ENCODE peak calls at places on chromosomes 11 and 22, in seven cellular contexts. R is K562, X is body of pancreas, N is pancreas, F is sigmoid colon, J is upper lobe of right lung, C is stomach. G is an unnamed sample.

GRCh38 chr11:35116762-35117588 is 22.0 kb upstream of the CD44 start:
- DNase-seq in R (no peak), X (peak; percentile 79), N (peak; percentile 72), F (no peak), J (no peak), C (no peak), G (peak; percentile 81)

GRCh38 chr11:69497221-69497787 is 15.8 kb downstream of the LINC01488 start:
- DNase-seq in R (no peak), X (peak; percentile 76), N (peak; percentile 66), F (peak; percentile 89), J (peak; percentile 86), C (peak; percentile 80), G (peak; percentile 94)

GRCh38 chr11:70189622-70190021 is 13.5 kb upstream of the FADD start:
- DNase-seq in R (no peak), X (no peak), N (no peak), F (no peak), J (no peak), C (no peak), G (no peak)

GRCh38 chr22:44204937-44205712 is 24.4 kb downstream of the PARVG start:
- DNase-seq in R (no peak), X (no peak), N (peak; percentile 41), F (peak; percentile 46), J (no peak), C (no peak), G (no peak)

GRCh38 chr11:10301656-10302293 is 3.1 kb upstream of the ADM start:
- DNase-seq in R (no peak), X (no peak), N (no peak), F (no peak), J (no peak), C (no peak), G (peak; percentile 92)

GRCh38 chr11:94740083-94740974 is 27.8 kb upstream of the AMOTL1 start:
- DNase-seq in R (no peak), X (peak; percentile 23), N (peak; percentile 64), F (peak; percentile 85), J (peak; percentile 69), C (no peak), G (no peak)

GRCh38 chr11:26993965-26994446 is at the start of gene FIBIN:
- DNase-seq in R (no peak), X (peak; percentile 12), N (peak; percentile 51), F (peak; percentile 73), J (no peak), C (no peak), G (peak; percentile 80)

GRCh38 chr22:48567213-48567975 is 1260.3 kb downstream of the BRD1 start:
- DNase-seq in R (no peak), X (no peak), N (no peak), F (no peak), J (no peak), C (no peak), G (no peak)

GRCh38 chr11:109303342-109303741 is 118.6 kb upstream of the C11orf87 start:
- DNase-seq in R (no peak), X (no peak), N (no peak), F (no peak), J (no peak), C (no peak), G (no peak)

DNA sequence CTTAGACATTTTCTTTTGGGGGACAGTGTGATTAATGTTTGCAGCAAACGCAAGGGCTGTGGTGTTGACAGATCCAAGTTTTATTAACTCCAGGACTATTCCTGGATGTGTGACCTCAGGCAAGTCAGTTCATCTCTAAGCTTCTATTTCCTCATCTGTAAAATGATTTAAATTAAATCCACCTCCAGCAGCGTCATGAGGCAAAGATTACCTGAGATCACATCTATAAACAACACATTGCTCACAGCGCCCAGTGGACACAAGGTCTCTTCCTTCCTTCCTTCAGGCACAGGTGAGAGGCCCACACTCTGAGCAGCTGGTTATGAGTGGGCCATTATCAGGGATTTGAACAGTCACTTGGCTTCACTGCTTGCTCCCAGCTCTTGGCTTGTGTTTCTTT is 111.2 kb upstream of the RASSF10 start:
- DNase-seq in R (no peak), X (peak; percentile 23), N (no peak), F (no peak), J (no peak), C (no peak), G (peak; percentile 25)
- H3K4me3 ChIP-seq in R (no peak overlapping the region), X (no peak overlapping the region), N (no peak overlapping the region), F (no peak overlapping the region), J (no peak overlapping the region), C (no peak overlapping the region), G (no peak overlapping the region)

DNA sequence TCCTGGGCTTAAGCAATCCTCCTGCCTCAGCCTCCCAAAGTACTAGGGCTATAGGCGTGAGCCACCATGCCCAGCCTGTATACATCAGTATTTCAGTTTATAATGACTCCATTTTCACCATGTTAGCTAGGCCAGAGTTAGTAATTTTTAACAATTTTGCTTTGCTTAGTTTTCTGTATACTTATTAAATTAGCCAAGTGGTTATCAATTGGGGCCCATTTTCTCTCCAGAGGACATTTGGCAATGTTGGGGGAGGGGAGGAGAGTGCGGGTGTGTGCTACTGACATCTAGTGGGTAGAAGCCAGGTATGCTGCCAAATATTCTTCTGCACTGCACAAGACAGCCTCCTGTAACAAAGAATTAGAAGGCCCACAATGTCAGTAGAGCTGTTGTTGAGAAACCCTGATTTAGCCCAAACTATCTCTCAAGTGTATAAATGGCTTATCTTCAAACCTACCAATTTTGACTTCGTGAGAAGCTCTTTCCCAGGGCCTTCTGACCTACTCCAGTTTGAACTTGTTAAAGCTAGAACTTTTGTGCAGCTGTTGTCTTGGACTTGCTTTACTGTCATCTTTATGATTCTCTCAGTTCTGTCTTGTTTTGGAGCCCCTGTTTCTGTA is 7.5 kb downstream of the USP47 start:
- DNase-seq in R (peak; percentile 63), X (peak; percentile 71), N (no peak), F (no peak), J (no peak), C (peak; percentile 63), G (peak; percentile 78)
- TF ChIP-seq CTCF in R (peak; percentile 83), X (peak; percentile 47), N (peak; percentile 56), F (peak; percentile 38), J (peak; percentile 60), C (peak; percentile 68), G (peak; percentile 87)

DNA sequence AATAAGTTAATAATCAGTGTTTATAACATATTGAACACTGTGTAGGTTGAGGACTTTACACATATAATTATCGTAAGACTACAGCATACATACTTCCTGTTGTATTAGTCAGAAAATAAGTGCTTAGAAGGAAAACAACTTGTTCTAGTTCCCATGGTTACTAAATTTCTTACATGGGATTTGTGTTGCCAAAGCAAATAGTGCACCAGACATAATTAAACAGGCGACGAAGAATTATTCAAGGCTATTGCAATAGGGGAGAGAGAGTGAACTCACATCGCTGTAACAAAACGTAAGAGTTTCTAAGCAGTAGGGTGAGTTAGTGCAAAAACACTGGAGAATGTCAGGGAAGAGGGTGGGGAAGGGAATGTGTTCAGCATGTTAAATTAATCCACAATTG is 347.8 kb downstream of the CNTN5 start:
- DNase-seq in R (no peak), X (no peak), N (no peak), F (no peak), J (no peak), C (no peak), G (peak; percentile 28)
- H3K4me3 ChIP-seq in R (no peak overlapping the region), X (no peak overlapping the region), N (no peak overlapping the region), F (no peak overlapping the region), J (no peak overlapping the region), C (no peak overlapping the region), G (no peak overlapping the region)

GRCh38 chr11:32434387-32435151 is 770 bp downstream of the WT1 start:
- DNase-seq in R (peak; percentile 85), X (no peak), N (no peak), F (no peak), J (no peak), C (no peak), G (no peak)
- TF ChIP-seq CTCF in R (peak; percentile 77), X (no peak), N (no peak), F (no peak), J (no peak), C (no peak), G (no peak)

DNA sequence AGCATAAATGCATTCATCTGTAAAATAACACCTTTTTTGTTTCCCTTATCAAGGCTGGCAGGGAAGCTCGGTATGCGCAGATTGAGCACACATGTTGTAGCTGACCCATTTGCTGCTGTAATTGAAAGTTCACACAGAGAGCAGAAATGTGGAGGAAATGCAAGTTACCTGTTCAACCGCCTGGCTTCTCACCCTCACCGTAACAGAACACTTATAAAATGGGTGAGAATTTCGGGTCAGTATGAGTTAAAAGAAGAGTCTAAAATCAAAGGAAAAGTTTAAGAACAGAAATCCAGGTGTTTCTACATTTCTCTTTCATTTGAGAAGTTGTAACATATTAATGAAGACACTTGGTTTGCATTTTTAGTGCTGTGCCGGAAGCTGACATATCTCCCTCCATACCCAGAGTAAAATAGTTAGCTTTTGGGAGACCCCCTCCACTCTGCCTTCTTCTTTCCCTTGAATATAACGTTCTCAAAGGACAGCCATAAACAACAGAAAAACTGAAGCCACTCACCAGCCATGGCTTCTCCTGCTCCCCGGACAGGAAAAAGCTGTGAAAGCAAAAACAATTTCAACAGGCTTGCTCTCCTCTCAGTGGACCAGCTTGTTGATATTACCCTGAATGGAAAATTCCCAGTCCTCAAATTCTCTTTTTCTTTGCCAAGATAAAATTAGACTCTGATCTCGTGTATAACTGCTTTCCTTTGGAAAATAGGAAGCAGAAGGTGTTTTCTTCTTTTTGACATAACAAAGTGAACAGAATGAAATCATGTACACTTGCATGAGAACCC is at the start of gene CASP12:
- DNase-seq in R (no peak), X (no peak), N (no peak), F (no peak), J (no peak), C (no peak), G (no peak)
- H3K4me3 ChIP-seq in R (no peak within 1 kb of the TSS), X (no peak within 1 kb of the TSS), N (no peak within 1 kb of the TSS), F (peak within 1 kb of the TSS; percentile 26), J (peak within 1 kb of the TSS; percentile 48), C (peak within 1 kb of the TSS; percentile 37), G (no peak within 1 kb of the TSS)

G was measured in fibroblast of mammary gland.